ENCODE peak calls at places on chromosomes 12 and 14, in six cellular contexts. One of them, this sample, is unnamed.
A peak's percentile ranks its signal among the peaks of the same experiment; 100 is the strongest.

GRCh38 chr12:95582230-95583058 is 31.2 kb upstream of the USP44 start:
- DNase-seq in cardiac fibroblast: peak; percentile 78
- DNase-seq in cardiac muscle cell: peak; percentile 61
- DNase-seq in A673: peak; percentile 73
- DNase-seq in dorsolateral prefrontal cortex: no peak
- DNase-seq in GM06990: no peak
- DNase-seq in this sample: no peak

GRCh38 chr14:74685054-74685453 is 27.8 kb downstream of the AREL1 start:
- DNase-seq in A673: no peak
- DNase-seq in cardiac muscle cell: no peak
- DNase-seq in dorsolateral prefrontal cortex: no peak
- DNase-seq in GM06990: no peak
- DNase-seq in cardiac fibroblast: no peak
- DNase-seq in this sample: no peak

GRCh38 chr14:47227051-47227600 is 448.3 kb downstream of the MDGA2 start:
- DNase-seq in cardiac muscle cell: peak; percentile 3
- DNase-seq in A673: peak; percentile 47
- DNase-seq in GM06990: no peak
- DNase-seq in cardiac fibroblast: no peak
- DNase-seq in dorsolateral prefrontal cortex: no peak
- DNase-seq in this sample: no peak

GRCh38 chr12:6065872-6066217 is 58.6 kb downstream of the VWF start:
- DNase-seq in A673: no peak
- DNase-seq in cardiac muscle cell: no peak
- DNase-seq in cardiac fibroblast: no peak
- DNase-seq in dorsolateral prefrontal cortex: no peak
- DNase-seq in GM06990: no peak
- DNase-seq in this sample: no peak

GRCh38 chr14:72616294-72616693 is 277.6 kb downstream of the DPF3 start:
- DNase-seq in dorsolateral prefrontal cortex: no peak
- DNase-seq in GM06990: no peak
- DNase-seq in cardiac muscle cell: peak; percentile 52
- DNase-seq in A673: no peak
- DNase-seq in cardiac fibroblast: no peak
- DNase-seq in this sample: peak; percentile 44

GRCh38 chr12:69585189-69586062 is at the start of gene CCT2:
- DNase-seq in dorsolateral prefrontal cortex: peak; percentile 99
- DNase-seq in cardiac muscle cell: peak; percentile 97
- DNase-seq in A673: peak; percentile 98
- DNase-seq in cardiac fibroblast: peak; percentile 95
- DNase-seq in GM06990: peak; percentile 97
- DNase-seq in this sample: peak; percentile 82

GRCh38 chr14:68404652-68405183 is 388.1 kb downstream of the ZFP36L1 start:
- DNase-seq in GM06990: no peak
- DNase-seq in dorsolateral prefrontal cortex: no peak
- DNase-seq in cardiac fibroblast: no peak
- DNase-seq in A673: no peak
- DNase-seq in cardiac muscle cell: no peak
- DNase-seq in this sample: peak; percentile 33

GRCh38 chr12:40946612-40947194 is 241.4 kb upstream of the PDZRN4 start:
- DNase-seq in dorsolateral prefrontal cortex: no peak
- DNase-seq in cardiac fibroblast: peak; percentile 66
- DNase-seq in cardiac muscle cell: peak; percentile 58
- DNase-seq in A673: peak; percentile 61
- DNase-seq in GM06990: no peak
- DNase-seq in this sample: no peak

GRCh38 chr12:34289431-34290190 is 267.3 kb downstream of the ALG10 start:
- DNase-seq in dorsolateral prefrontal cortex: peak; percentile 24
- DNase-seq in cardiac muscle cell: no peak
- DNase-seq in GM06990: no peak
- DNase-seq in A673: no peak
- DNase-seq in cardiac fibroblast: no peak
- DNase-seq in this sample: no peak

GRCh38 chr12:28780096-28780495 is 369.0 kb upstream of the FAR2 start:
- DNase-seq in A673: no peak
- DNase-seq in cardiac fibroblast: peak; percentile 87
- DNase-seq in dorsolateral prefrontal cortex: peak; percentile 43
- DNase-seq in cardiac muscle cell: peak; percentile 46
- DNase-seq in GM06990: no peak
- DNase-seq in this sample: no peak

GRCh38 chr12:52946334-52946733 is 2.6 kb upstream of the KRT18 start:
- DNase-seq in A673: no peak
- DNase-seq in dorsolateral prefrontal cortex: no peak
- DNase-seq in cardiac muscle cell: no peak
- DNase-seq in GM06990: no peak
- DNase-seq in cardiac fibroblast: no peak
- DNase-seq in this sample: no peak

GRCh38 chr12:62621239-62621638 is 154.6 kb downstream of the MON2 start:
- DNase-seq in cardiac fibroblast: no peak
- DNase-seq in cardiac muscle cell: no peak
- DNase-seq in GM06990: no peak
- DNase-seq in A673: no peak
- DNase-seq in dorsolateral prefrontal cortex: no peak
- DNase-seq in this sample: no peak

GRCh38 chr14:96888158-96888557 is 91.0 kb downstream of the VRK1 start:
- DNase-seq in dorsolateral prefrontal cortex: no peak
- DNase-seq in cardiac fibroblast: no peak
- DNase-seq in A673: no peak
- DNase-seq in GM06990: peak; percentile 18
- DNase-seq in cardiac muscle cell: no peak
- DNase-seq in this sample: no peak

GRCh38 chr14:102171173-102172020 is 31.7 kb downstream of the WDR20 start:
- DNase-seq in cardiac muscle cell: no peak
- DNase-seq in A673: no peak
- DNase-seq in GM06990: no peak
- DNase-seq in cardiac fibroblast: peak; percentile 22
- DNase-seq in dorsolateral prefrontal cortex: no peak
- DNase-seq in this sample: no peak

GRCh38 chr14:62039871-62040270 is 277.7 kb downstream of the SNAPC1 start:
- DNase-seq in GM06990: no peak
- DNase-seq in cardiac fibroblast: no peak
- DNase-seq in dorsolateral prefrontal cortex: no peak
- DNase-seq in cardiac muscle cell: no peak
- DNase-seq in A673: no peak
- DNase-seq in this sample: no peak

GRCh38 chr14:94562941-94563883 is 2.0 kb downstream of the SERPINA4 start:
- DNase-seq in cardiac muscle cell: no peak
- DNase-seq in GM06990: no peak
- DNase-seq in cardiac fibroblast: no peak
- DNase-seq in dorsolateral prefrontal cortex: no peak
- DNase-seq in A673: no peak
- DNase-seq in this sample: no peak

GRCh38 chr12:88600272-88600671 is 20.0 kb upstream of the KITLG start:
- DNase-seq in cardiac fibroblast: peak; percentile 90
- DNase-seq in GM06990: no peak
- DNase-seq in cardiac muscle cell: peak; percentile 53
- DNase-seq in A673: no peak
- DNase-seq in dorsolateral prefrontal cortex: no peak
- DNase-seq in this sample: no peak

GRCh38 chr12:124917135-124917840 is 2.8 kb upstream of the UBC start:
- DNase-seq in GM06990: peak; percentile 95
- DNase-seq in dorsolateral prefrontal cortex: peak; percentile 98
- DNase-seq in cardiac muscle cell: peak; percentile 100
- DNase-seq in cardiac fibroblast: peak; percentile 100
- DNase-seq in A673: peak; percentile 100
- DNase-seq in this sample: peak; percentile 100

GRCh38 chr12:116508145-116509121 is 50.7 kb upstream of the MAP1LC3B2 start:
- DNase-seq in GM06990: no peak
- DNase-seq in A673: peak; percentile 46
- DNase-seq in cardiac fibroblast: no peak
- DNase-seq in cardiac muscle cell: peak; percentile 54
- DNase-seq in dorsolateral prefrontal cortex: no peak
- DNase-seq in this sample: no peak

GRCh38 chr12:101097829-101098580 is 112.0 kb downstream of the SLC5A8 start:
- DNase-seq in cardiac muscle cell: no peak
- DNase-seq in cardiac fibroblast: no peak
- DNase-seq in GM06990: no peak
- DNase-seq in A673: no peak
- DNase-seq in dorsolateral prefrontal cortex: no peak
- DNase-seq in this sample: peak; percentile 68

GRCh38 chr12:12510141-12510540 is 52.5 kb downstream of the DUSP16 start:
- DNase-seq in A673: no peak
- DNase-seq in GM06990: no peak
- DNase-seq in cardiac fibroblast: peak; percentile 88
- DNase-seq in dorsolateral prefrontal cortex: no peak
- DNase-seq in cardiac muscle cell: peak; percentile 27
- DNase-seq in this sample: no peak

GRCh38 chr14:54815016-54815415 is 87.6 kb downstream of the GCH1 start:
- DNase-seq in cardiac muscle cell: peak; percentile 82
- DNase-seq in GM06990: no peak
- DNase-seq in dorsolateral prefrontal cortex: no peak
- DNase-seq in A673: no peak
- DNase-seq in cardiac fibroblast: peak; percentile 43
- DNase-seq in this sample: peak; percentile 90

GRCh38 chr12:22700126-22700525 is 75.2 kb downstream of the ETNK1 start:
- DNase-seq in A673: no peak
- DNase-seq in cardiac fibroblast: peak; percentile 76
- DNase-seq in dorsolateral prefrontal cortex: no peak
- DNase-seq in cardiac muscle cell: peak; percentile 55
- DNase-seq in GM06990: no peak
- DNase-seq in this sample: no peak

GRCh38 chr12:121328620-121329019 is 23.6 kb downstream of the ANAPC5 start:
- DNase-seq in cardiac fibroblast: no peak
- DNase-seq in GM06990: no peak
- DNase-seq in dorsolateral prefrontal cortex: no peak
- DNase-seq in A673: no peak
- DNase-seq in cardiac muscle cell: no peak
- DNase-seq in this sample: no peak

GRCh38 chr14:96393292-96393691 is 1.4 kb downstream of the AK7 start:
- DNase-seq in cardiac muscle cell: no peak
- DNase-seq in dorsolateral prefrontal cortex: no peak
- DNase-seq in GM06990: no peak
- DNase-seq in cardiac fibroblast: no peak
- DNase-seq in A673: no peak
- DNase-seq in this sample: no peak

DNA sequence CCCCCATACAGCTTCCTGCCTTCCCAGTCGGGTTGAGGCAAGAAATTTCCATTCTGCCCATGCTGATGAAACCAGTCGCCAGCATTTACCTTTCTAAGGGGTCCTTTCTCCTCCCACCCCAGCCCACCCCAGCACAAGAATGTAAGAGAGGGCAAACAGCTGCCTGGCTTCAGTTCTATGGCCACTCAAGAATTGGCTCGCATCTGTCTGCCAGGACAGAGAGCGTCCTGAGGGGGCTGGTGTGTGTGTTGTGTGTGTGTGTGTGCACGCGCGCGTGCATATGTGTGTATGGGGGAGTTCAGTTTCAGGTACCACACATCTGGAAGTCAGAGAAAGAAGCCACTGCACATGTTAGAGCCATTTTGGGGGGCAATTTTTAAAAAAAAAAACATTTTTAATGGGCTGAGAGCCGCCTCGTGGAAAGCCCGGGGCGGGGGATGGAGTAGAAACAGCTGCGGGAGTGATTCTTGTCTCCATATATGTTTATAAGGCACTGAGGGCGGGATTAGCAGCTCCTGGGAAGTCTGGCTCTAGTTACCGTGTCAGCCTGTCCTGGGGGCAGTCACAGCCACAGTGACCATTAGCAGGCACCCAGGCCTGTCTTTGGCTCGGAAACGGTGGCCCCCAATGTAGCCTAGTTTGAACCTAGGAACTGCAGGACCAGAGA is at the start of gene WNT5B:
- DNase-seq in dorsolateral prefrontal cortex: no peak
- DNase-seq in GM06990: no peak
- DNase-seq in A673: no peak
- DNase-seq in cardiac fibroblast: no peak
- DNase-seq in cardiac muscle cell: no peak
- DNase-seq in this sample: no peak
- H3K4me3 ChIP-seq in dorsolateral prefrontal cortex: peak within 1 kb of the TSS; percentile 62
- H3K4me3 ChIP-seq in GM06990: peak within 1 kb of the TSS; percentile 37
- H3K4me3 ChIP-seq in A673: peak within 1 kb of the TSS; percentile 56
- H3K4me3 ChIP-seq in cardiac fibroblast: peak within 1 kb of the TSS; percentile 42
- H3K4me3 ChIP-seq in cardiac muscle cell: peak within 1 kb of the TSS; percentile 26
- H3K4me3 ChIP-seq in this sample: peak within 1 kb of the TSS; percentile 26

DNA sequence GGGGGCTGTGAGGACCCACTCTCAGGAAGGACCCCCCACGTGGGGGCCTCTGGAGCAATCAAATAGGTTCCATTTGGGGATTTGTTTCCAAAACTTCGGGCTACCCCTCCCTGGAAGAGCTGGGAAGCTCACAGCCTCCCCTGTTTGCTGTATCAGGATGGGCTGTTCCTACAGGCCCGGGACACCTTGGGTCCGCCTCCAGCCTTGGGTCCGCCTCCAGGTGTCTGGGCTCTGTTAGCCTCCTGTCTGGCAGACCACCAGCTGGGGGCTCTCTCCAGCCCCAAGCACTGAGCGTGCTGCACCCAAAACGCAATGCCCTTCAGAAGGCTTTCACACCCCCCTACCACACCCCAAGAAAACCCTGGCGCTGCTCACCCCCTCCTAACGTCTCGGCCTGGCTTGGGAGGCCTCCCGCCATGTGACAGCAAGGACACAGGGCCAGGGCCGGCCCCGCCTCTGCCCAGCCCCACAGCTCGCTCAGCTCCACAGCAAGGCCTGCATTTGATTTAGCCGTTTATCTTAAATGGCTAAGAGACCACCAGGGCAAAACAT is 40.1 kb downstream of the BCL11B start:
- DNase-seq in GM06990: no peak
- DNase-seq in A673: peak; percentile 62
- DNase-seq in dorsolateral prefrontal cortex: no peak
- DNase-seq in cardiac fibroblast: no peak
- DNase-seq in cardiac muscle cell: no peak
- DNase-seq in this sample: no peak
- TF ChIP-seq CTCF in GM06990: no peak
- TF ChIP-seq CTCF in A673: no peak
- TF ChIP-seq CTCF in dorsolateral prefrontal cortex: no peak
- TF ChIP-seq CTCF in cardiac fibroblast: no peak
- TF ChIP-seq CTCF in cardiac muscle cell: no peak
- TF ChIP-seq CTCF in this sample: no peak

GRCh38 chr12:53963434-53964314 is 9.0 kb downstream of the HOXC12 start:
- DNase-seq in GM06990: no peak
- DNase-seq in cardiac fibroblast: no peak
- DNase-seq in A673: no peak
- DNase-seq in cardiac muscle cell: no peak
- DNase-seq in dorsolateral prefrontal cortex: no peak
- DNase-seq in this sample: no peak

GRCh38 chr12:53960187-53961024 is 5.7 kb downstream of the HOXC12 start:
- DNase-seq in dorsolateral prefrontal cortex: no peak
- DNase-seq in A673: no peak
- DNase-seq in cardiac fibroblast: no peak
- DNase-seq in cardiac muscle cell: no peak
- DNase-seq in GM06990: no peak
- DNase-seq in this sample: no peak

GRCh38 chr12:53963005-53963404 is 8.3 kb downstream of the HOXC12 start:
- DNase-seq in GM06990: no peak
- DNase-seq in cardiac muscle cell: no peak
- DNase-seq in A673: no peak
- DNase-seq in dorsolateral prefrontal cortex: no peak
- DNase-seq in cardiac fibroblast: no peak
- DNase-seq in this sample: no peak

GRCh38 chr12:53959314-53959713 is 4.6 kb downstream of the HOXC12 start:
- DNase-seq in dorsolateral prefrontal cortex: no peak
- DNase-seq in A673: no peak
- DNase-seq in cardiac fibroblast: no peak
- DNase-seq in GM06990: no peak
- DNase-seq in cardiac muscle cell: no peak
- DNase-seq in this sample: no peak

GRCh38 chr12:53961025-53961761 is 6.5 kb downstream of the HOXC12 start:
- DNase-seq in cardiac fibroblast: no peak
- DNase-seq in cardiac muscle cell: no peak
- DNase-seq in GM06990: no peak
- DNase-seq in A673: no peak
- DNase-seq in dorsolateral prefrontal cortex: no peak
- DNase-seq in this sample: no peak
- H3K4me3 ChIP-seq in cardiac fibroblast: no peak overlapping the region
- H3K4me3 ChIP-seq in cardiac muscle cell: no peak overlapping the region
- H3K4me3 ChIP-seq in GM06990: no peak overlapping the region
- H3K4me3 ChIP-seq in A673: no peak overlapping the region
- H3K4me3 ChIP-seq in dorsolateral prefrontal cortex: no peak overlapping the region
- H3K4me3 ChIP-seq in this sample: no peak overlapping the region

GRCh38 chr14:32913725-32914124 is 25.0 kb upstream of the NPAS3 start:
- DNase-seq in A673: no peak
- DNase-seq in GM06990: no peak
- DNase-seq in cardiac fibroblast: peak; percentile 21
- DNase-seq in dorsolateral prefrontal cortex: no peak
- DNase-seq in cardiac muscle cell: no peak
- DNase-seq in this sample: no peak
- TF ChIP-seq CTCF in A673: no peak
- TF ChIP-seq CTCF in GM06990: no peak
- TF ChIP-seq CTCF in cardiac fibroblast: peak; percentile 37
- TF ChIP-seq CTCF in dorsolateral prefrontal cortex: peak; percentile 38
- TF ChIP-seq CTCF in cardiac muscle cell: peak; percentile 15
- TF ChIP-seq CTCF in this sample: no peak